ENCODE peak calls at places on chromosome 2, in four cellular contexts. R is CD8-positive, alpha-beta T cell; T is GM12864; C is fibroblast of lung. H is an unnamed sample.

GRCh38 chr2:234695981-234696380 is 199.1 kb upstream of the ARL4C start:
- DNase-seq in R (no peak), T (no peak), C (no peak), H (no peak)

GRCh38 chr2:18436408-18437077 is 123.9 kb downstream of the RDH14 start:
- DNase-seq in R (no peak), T (no peak), C (peak; percentile 74), H (no peak)

GRCh38 chr2:165382362-165382761 is 87.1 kb upstream of the CSRNP3 start:
- DNase-seq in R (no peak), T (no peak), C (no peak), H (no peak)

GRCh38 chr2:118242216-118242615 is 153.9 kb downstream of the INSIG2 start:
- DNase-seq in R (no peak), T (no peak), C (peak; percentile 19), H (no peak)

GRCh38 chr2:38750011-38750792 is 959 bp downstream of the SRSF7 start:
- DNase-seq in R (peak; percentile 73), T (no peak), C (peak; percentile 29), H (peak; percentile 68)

GRCh38 chr2:56271275-56271674 is 87.5 kb downstream of the CCDC85A start:
- DNase-seq in R (no peak), T (no peak), C (no peak), H (no peak)

GRCh38 chr2:112688086-112688880 is 32.5 kb upstream of the NT5DC4 start:
- DNase-seq in R (peak; percentile 40), T (no peak), C (no peak), H (no peak)

GRCh38 chr2:206423147-206423546 is 20.2 kb upstream of the ADAM23 start:
- DNase-seq in R (no peak), T (no peak), C (peak; percentile 14), H (no peak)

GRCh38 chr2:73979686-73980085 is 5.0 kb upstream of the TET3 start:
- DNase-seq in R (no peak), T (no peak), C (peak; percentile 84), H (no peak)

GRCh38 chr2:46645681-46646162 is 166.4 kb downstream of the TMEM247 start:
- DNase-seq in R (no peak), T (no peak), C (peak; percentile 78), H (no peak)

GRCh38 chr2:237141556-237141955 is 55.9 kb downstream of the COPS8 start:
- DNase-seq in R (no peak), T (no peak), C (peak; percentile 88), H (no peak)

GRCh38 chr2:239461551-239462515 is 61.0 kb upstream of the HDAC4 start:
- DNase-seq in R (peak; percentile 21), T (no peak), C (no peak), H (no peak)

GRCh38 chr2:232843860-232844259 is 26.2 kb upstream of the SNORC start:
- DNase-seq in R (no peak), T (no peak), C (no peak), H (no peak)
- TF ChIP-seq CTCF in R (no peak), T (no peak), C (no peak), H (no peak)

DNA sequence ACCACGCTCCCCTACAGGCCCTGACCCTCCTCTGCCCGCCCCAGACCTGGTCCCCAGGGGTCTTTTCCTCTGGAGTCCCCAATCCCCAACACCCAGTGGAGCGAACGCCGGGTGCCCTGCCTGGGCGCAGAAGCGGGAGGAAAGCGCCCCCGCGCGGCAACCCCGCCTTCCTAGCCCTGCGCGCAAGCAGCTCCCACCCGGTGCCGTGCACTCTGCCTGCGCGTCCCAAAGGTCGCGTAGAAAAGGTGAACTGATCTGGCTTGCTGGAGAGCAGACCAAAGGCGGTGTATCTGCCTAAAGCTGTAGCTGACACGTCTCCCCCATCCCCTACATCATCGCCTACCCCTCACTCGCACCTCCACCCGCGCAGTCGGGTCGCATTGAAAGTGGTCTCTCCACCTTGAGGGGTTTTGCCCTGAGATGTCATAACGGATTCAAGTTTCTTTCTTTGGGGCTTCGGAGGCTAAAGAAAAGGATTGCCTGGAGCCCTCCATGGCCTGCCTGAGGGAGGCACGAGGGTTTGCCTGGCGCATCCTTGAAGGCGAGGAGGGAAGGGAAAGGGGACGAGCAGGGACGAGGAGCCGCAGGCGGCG is 5.7 kb downstream of the GAD1 start:
- DNase-seq in R (no peak), T (no peak), C (no peak), H (peak; percentile 59)
- TF ChIP-seq CTCF in R (peak; percentile 13), T (peak; percentile 23), C (peak; percentile 7), H (peak; percentile 37)

GRCh38 chr2:190407662-190408537 is at the start of gene MFSD6:
- DNase-seq in R (peak; percentile 85), T (no peak), C (no peak), H (peak; percentile 81)
- TF ChIP-seq CTCF in R (no peak), T (no peak), C (no peak), H (no peak)

GRCh38 chr2:195533771-195534642 is 123.0 kb upstream of the SLC39A10 start:
- DNase-seq in R (peak; percentile 67), T (no peak), C (peak; percentile 96), H (no peak)
- TF ChIP-seq CTCF in R (no peak), T (peak; percentile 45), C (peak; percentile 8), H (peak; percentile 11)

GRCh38 chr2:1169291-1169949 is 218.8 kb downstream of the SNTG2 start:
- DNase-seq in R (no peak), T (no peak), C (no peak), H (no peak)
- TF ChIP-seq CTCF in R (no peak), T (no peak), C (no peak), H (no peak)

GRCh38 chr2:77479395-77479794 is 42.8 kb downstream of the LRRTM4 start:
- DNase-seq in R (no peak), T (no peak), C (peak; percentile 4), H (no peak)
- TF ChIP-seq CTCF in R (no peak), T (no peak), C (no peak), H (no peak)

DNA sequence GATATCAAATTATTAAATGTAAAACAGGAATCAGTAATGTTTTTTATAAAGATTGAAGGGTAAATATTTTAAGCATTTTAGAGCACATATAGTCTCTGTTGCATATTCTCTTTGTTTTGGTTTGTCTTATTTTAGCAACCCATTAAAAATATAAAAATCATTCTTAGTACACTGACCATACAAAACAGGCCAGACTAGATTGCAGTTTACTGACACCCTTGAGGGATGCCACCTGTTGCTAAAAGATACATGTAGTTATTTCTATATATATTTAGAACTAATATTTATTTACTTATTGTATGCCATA is 44.7 kb upstream of the SULT1C3 start:
- DNase-seq in R (no peak), T (no peak), C (no peak), H (no peak)
- TF ChIP-seq CTCF in R (no peak), T (no peak), C (no peak), H (no peak)

GRCh38 chr2:8538951-8539621 is 142.8 kb upstream of the ID2 start:
- DNase-seq in R (no peak), T (no peak), C (no peak), H (no peak)

GRCh38 chr2:8540552-8541055 is 141.3 kb upstream of the ID2 start:
- DNase-seq in R (no peak), T (no peak), C (no peak), H (no peak)

GRCh38 chr2:8541223-8541622 is 140.6 kb upstream of the ID2 start:
- DNase-seq in R (no peak), T (no peak), C (no peak), H (no peak)

GRCh38 chr2:8538531-8538930 is 143.3 kb upstream of the ID2 start:
- DNase-seq in R (no peak), T (no peak), C (no peak), H (no peak)

GRCh38 chr2:8539743-8540551 is 141.9 kb upstream of the ID2 start:
- DNase-seq in R (no peak), T (no peak), C (no peak), H (no peak)
- TF ChIP-seq CTCF in R (no peak), T (no peak), C (no peak), H (no peak)

DNA sequence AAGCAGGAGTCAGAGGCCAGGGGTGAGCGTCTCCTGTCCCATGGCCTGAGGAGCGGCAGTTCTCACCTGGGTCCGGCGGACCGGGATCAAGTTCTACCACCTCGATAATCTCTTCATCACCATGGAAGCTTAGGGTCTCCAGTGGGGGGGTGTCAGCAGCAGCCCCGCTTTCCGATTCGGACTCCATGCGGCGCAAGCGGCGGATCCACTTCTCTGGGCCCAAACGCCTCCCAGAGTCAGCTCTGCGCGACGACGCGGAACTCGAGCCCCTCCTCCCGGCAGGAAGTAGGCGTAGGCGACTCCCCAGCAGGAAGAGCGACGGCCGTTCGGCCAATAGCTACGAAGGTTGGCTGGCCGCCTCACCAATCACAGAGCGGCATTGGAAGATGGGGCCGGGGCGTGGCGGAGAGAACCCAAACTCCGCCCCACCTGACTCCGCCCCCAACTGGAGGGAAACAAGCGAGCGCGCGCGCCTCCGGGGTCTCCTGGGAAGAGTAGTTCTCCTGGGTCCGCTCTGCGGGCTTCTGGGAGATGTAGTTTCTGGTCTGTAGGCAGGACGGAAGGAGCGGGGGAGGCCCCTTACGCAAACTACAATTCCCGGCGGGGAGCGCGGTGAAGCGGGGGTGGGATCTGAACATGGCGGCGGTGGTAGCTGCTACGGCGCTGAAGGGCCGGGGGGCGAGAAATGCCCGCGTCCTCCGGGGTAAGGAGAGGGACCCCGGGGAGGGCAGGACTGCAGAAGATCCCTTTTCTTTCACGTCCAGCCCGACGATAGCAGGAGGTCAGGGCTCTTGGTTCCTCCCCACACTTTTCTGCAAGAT is at the start of the genes AAMP and PNKD:
- DNase-seq in R (peak; percentile 100), T (peak; percentile 95), C (peak; percentile 99), H (peak; percentile 99)
- TF ChIP-seq CTCF in R (no peak), T (no peak), C (no peak), H (no peak)